ENCODE peak calls at places on chromosomes 11 and 22, in six cellular contexts. R, H, P, X, D and C are unnamed samples. For H3K36me3 and H3K27me3, the result is how much of the 10 kb centered on the place peaks cover.

GRCh38 chr11:60251485-60252207 is 8.7 kb upstream of the MS4A4E start:
- DNase-seq in P (no peak), D (peak), X (no peak), H (no peak), R (no peak), C (no peak)

GRCh38 chr11:12949456-12949855 is 59.7 kb upstream of the RASSF10 start:
- DNase-seq in D (no peak), H (no peak), P (no peak), R (no peak), X (no peak), C (no peak)

GRCh38 chr22:28867191-28867590 is 16.2 kb upstream of the ZNRF3 start:
- DNase-seq in R (no peak), H (no peak), P (no peak), X (no peak), D (no peak), C (no peak)

GRCh38 chr11:10108901-10109665 is 184.9 kb downstream of the SBF2 start:
- DNase-seq in P (peak), D (peak), R (no peak), H (peak), X (no peak), C (peak)

GRCh38 chr11:133901316-133901715 is 55.5 kb downstream of the IGSF9B start:
- DNase-seq in R (peak), X (no peak), H (no peak), P (no peak), D (no peak), C (no peak)

GRCh38 chr11:95453616-95454118 is 222.7 kb upstream of the SESN3 start:
- DNase-seq in D (peak), H (no peak), R (no peak), P (no peak), X (peak), C (no peak)

GRCh38 chr11:122068096-122068495 is 47.9 kb downstream of the BLID start:
- DNase-seq in R (no peak), X (no peak), P (no peak), H (no peak), D (no peak), C (no peak)

GRCh38 chr22:40107244-40107643 is 70.5 kb upstream of the TNRC6B start:
- DNase-seq in R (no peak), P (no peak), H (no peak), D (no peak), X (no peak), C (no peak)

GRCh38 chr11:102467853-102468580 is 15.5 kb upstream of the TMEM123 start:
- DNase-seq in R (no peak), P (no peak), X (no peak), D (no peak), H (no peak), C (no peak)

GRCh38 chr11:113532697-113533424 is 57.7 kb upstream of the DRD2 start:
- DNase-seq in X (peak), P (peak), H (peak), R (no peak), D (peak), C (peak)

GRCh38 chr22:20021196-20022181 is 579 bp downstream of the TANGO2 start:
- DNase-seq in H (peak), P (no peak), R (no peak), X (peak), D (no peak), C (no peak)

GRCh38 chr22:17881366-17881765 is 107.1 kb upstream of the BID start:
- DNase-seq in D (no peak), X (no peak), R (no peak), H (no peak), P (no peak), C (no peak)

GRCh38 chr22:17883356-17883755 is 109.1 kb upstream of the BID start:
- DNase-seq in P (no peak), D (no peak), H (no peak), R (no peak), X (no peak), C (peak)

GRCh38 chr22:17880468-17880867 is 106.2 kb upstream of the BID start:
- DNase-seq in D (no peak), R (no peak), X (no peak), P (no peak), H (no peak), C (no peak)

GRCh38 chr22:17882727-17883126 is 108.5 kb upstream of the BID start:
- DNase-seq in P (no peak), R (no peak), D (no peak), H (no peak), X (no peak), C (peak)

DNA sequence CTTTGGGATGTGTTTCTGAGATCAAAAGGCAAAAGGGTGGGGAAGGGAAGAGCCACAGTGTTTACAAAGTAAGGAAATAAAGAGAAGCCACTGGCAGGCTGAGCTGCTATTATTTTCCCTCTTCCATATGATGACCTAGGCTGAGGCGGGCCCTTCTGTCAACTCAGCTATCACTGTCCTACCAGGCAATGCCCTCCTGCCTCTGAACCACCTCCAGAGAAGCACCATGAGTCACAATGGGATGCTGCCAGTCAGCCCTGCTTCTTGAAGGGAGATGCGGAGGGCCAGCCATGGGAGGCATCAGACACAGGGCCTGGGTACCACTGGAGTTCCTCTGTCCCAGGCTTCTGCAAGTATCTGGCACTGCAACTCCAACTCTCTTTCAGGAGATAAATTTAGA is 107.9 kb upstream of the BID start:
- DNase-seq in R (no peak), D (no peak), H (no peak), X (no peak), P (no peak), C (peak)
- H3K36me3 ChIP-seq in R (under half), D (under half), H (under half), X (under half), P (under half), C (under half)

GRCh38 chr11:39673994-39674393 is 1785.5 kb downstream of the LRRC4C start:
- DNase-seq in R (no peak), H (no peak), X (no peak), P (no peak), D (no peak), C (no peak)

GRCh38 chr11:39678996-39679395 is 1780.5 kb downstream of the LRRC4C start:
- DNase-seq in X (no peak), P (no peak), R (no peak), D (no peak), H (no peak), C (no peak)

GRCh38 chr11:39675171-39675570 is 1784.3 kb downstream of the LRRC4C start:
- DNase-seq in D (no peak), P (no peak), X (no peak), R (no peak), H (no peak), C (no peak)
- H3K27me3 ChIP-seq in D (under half), P (under half), X (under half), R (under half), H (under half), C (under half)

GRCh38 chr11:57314221-57314973 is 10.4 kb downstream of the TNKS1BP1 start:
- DNase-seq in R (peak), D (no peak), X (no peak), H (no peak), P (no peak), C (peak)
- H3K36me3 ChIP-seq in R (under half), D (half or more), X (under half), H (half or more), P (under half), C (half or more)

GRCh38 chr11:110715541-110715940 is 3.3 kb upstream of the ARHGAP20 start:
- DNase-seq in H (peak), P (no peak), D (no peak), R (no peak), X (no peak), C (no peak)

GRCh38 chr11:110711776-110712642 is at the start of gene ARHGAP20:
- DNase-seq in X (peak), R (peak), H (peak), P (peak), D (peak), C (peak)

GRCh38 chr11:110711448-110711775 is 825 bp downstream of the ARHGAP20 start:
- DNase-seq in H (no peak), R (no peak), D (no peak), P (no peak), X (no peak), C (no peak)

GRCh38 chr11:110712643-110713468 is 619 bp upstream of the ARHGAP20 start:
- DNase-seq in D (no peak), R (no peak), P (peak), X (peak), H (peak), C (peak)

GRCh38 chr11:110713469-110713776 is 1.2 kb upstream of the ARHGAP20 start:
- DNase-seq in P (no peak), D (no peak), R (no peak), X (peak), H (no peak), C (no peak)
- H3K27me3 ChIP-seq in P (under half), D (under half), R (under half), X (under half), H (under half), C (half or more)